ENCODE peak calls at places on chromosomes 13 and 19, in eight cellular contexts. S is T-helper 9 cell; C is Kasumi-1; Y is stimulated activated CD8-positive, alpha-beta memory T cell treated with anti-CD3 and anti-CD28 coated beads, Interleukin-4, amount 100 ng/mL, for 1 hour; M is T follicular helper cell; R is iris pigment epithelial cell; H is GM23338; D is NCI-H510A. N is an unnamed sample.

GRCh38 chr13:85212692-85213091 is 586.5 kb downstream of the SLITRK6 start:
- DNase-seq in R (no peak), S (no peak), H (no peak), M (no peak), Y (no peak), D (no peak), C (no peak), N (no peak)

GRCh38 chr13:20711301-20712044 is 8.0 kb downstream of the IL17D start:
- DNase-seq in D (no peak), H (peak; percentile 86), R (no peak), C (no peak), S (no peak), Y (no peak), M (no peak), N (peak; percentile 39)

GRCh38 chr13:26896986-26897668 is 136.5 kb upstream of the GPR12 start:
- DNase-seq in S (no peak), M (no peak), H (no peak), D (no peak), R (no peak), C (no peak), Y (no peak), N (no peak)

GRCh38 chr13:51916962-51917361 is 55.2 kb downstream of the CCDC70 start:
- DNase-seq in R (no peak), Y (no peak), H (no peak), D (no peak), C (no peak), M (no peak), S (no peak), N (no peak)

GRCh38 chr19:50628146-50628545 is 11.5 kb downstream of the SYT3 start:
- DNase-seq in D (no peak), Y (no peak), H (peak; percentile 35), M (no peak), C (no peak), S (no peak), R (no peak), N (no peak)

GRCh38 chr19:33438987-33439781 is 65.7 kb downstream of the CEBPG start:
- DNase-seq in M (no peak), H (no peak), S (no peak), Y (no peak), D (no peak), C (no peak), R (no peak), N (no peak)

GRCh38 chr19:49071860-49072547 is 495 bp downstream of the KCNA7 start:
- DNase-seq in M (no peak), D (no peak), H (peak; percentile 91), C (no peak), Y (no peak), R (no peak), S (no peak), N (no peak)

GRCh38 chr13:32168136-32168535 is 136.6 kb downstream of the FRY start:
- DNase-seq in C (no peak), S (no peak), H (no peak), D (no peak), M (no peak), Y (no peak), R (no peak), N (no peak)

GRCh38 chr19:49497047-49497789 is 984 bp downstream of the RPS11 start:
- DNase-seq in R (peak; percentile 67), S (peak; percentile 63), Y (no peak), M (peak; percentile 77), C (peak; percentile 80), H (peak; percentile 78), D (peak; percentile 56), N (peak; percentile 64)